ENCODE peak calls at places on chromosomes 12 and 14, in eight cellular contexts. One of them, this sample, is unnamed.

GRCh38 chr12:109998241-109998903 is 858 bp upstream of the ANKRD13A start:
- DNase-seq in WTC11: no peak
- DNase-seq in NCI-H1417 treated with DMSO at 0.1 percent for 48 hours: no peak
- DNase-seq in activated CD8-positive, alpha-beta memory T cell treated with anti-CD3 and anti-CD28 coated beads for 1 hour: no peak
- DNase-seq in T-helper 1 cell: no peak
- DNase-seq in iPS DF 19.7: no peak
- DNase-seq in adrenal gland: peak
- DNase-seq in midbrain: no peak
- DNase-seq in this sample: no peak

GRCh38 chr14:94989946-94990345 is 167.4 kb downstream of the DICER1 start:
- DNase-seq in WTC11: no peak
- DNase-seq in NCI-H1417 treated with DMSO at 0.1 percent for 48 hours: no peak
- DNase-seq in activated CD8-positive, alpha-beta memory T cell treated with anti-CD3 and anti-CD28 coated beads for 1 hour: no peak
- DNase-seq in T-helper 1 cell: no peak
- DNase-seq in iPS DF 19.7: no peak
- DNase-seq in adrenal gland: no peak
- DNase-seq in midbrain: no peak
- DNase-seq in this sample: no peak

GRCh38 chr12:51187370-51187987 is 14.5 kb upstream of the TFCP2 start:
- DNase-seq in WTC11: no peak
- DNase-seq in NCI-H1417 treated with DMSO at 0.1 percent for 48 hours: no peak
- DNase-seq in activated CD8-positive, alpha-beta memory T cell treated with anti-CD3 and anti-CD28 coated beads for 1 hour: no peak
- DNase-seq in T-helper 1 cell: no peak
- DNase-seq in iPS DF 19.7: no peak
- DNase-seq in adrenal gland: no peak
- DNase-seq in midbrain: no peak
- DNase-seq in this sample: no peak

GRCh38 chr12:64169999-64170398 is 52.1 kb downstream of the KICS2 start:
- DNase-seq in WTC11: no peak
- DNase-seq in NCI-H1417 treated with DMSO at 0.1 percent for 48 hours: peak
- DNase-seq in activated CD8-positive, alpha-beta memory T cell treated with anti-CD3 and anti-CD28 coated beads for 1 hour: no peak
- DNase-seq in T-helper 1 cell: no peak
- DNase-seq in iPS DF 19.7: no peak
- DNase-seq in adrenal gland: no peak
- DNase-seq in midbrain: no peak
- DNase-seq in this sample: no peak

GRCh38 chr14:59067135-59067894 is 121.2 kb upstream of the DAAM1 start:
- DNase-seq in WTC11: no peak
- DNase-seq in NCI-H1417 treated with DMSO at 0.1 percent for 48 hours: no peak
- DNase-seq in activated CD8-positive, alpha-beta memory T cell treated with anti-CD3 and anti-CD28 coated beads for 1 hour: no peak
- DNase-seq in T-helper 1 cell: no peak
- DNase-seq in iPS DF 19.7: no peak
- DNase-seq in adrenal gland: no peak
- DNase-seq in midbrain: no peak
- DNase-seq in this sample: peak

GRCh38 chr12:111426341-111427185 is 20.8 kb downstream of the SH2B3 start:
- DNase-seq in WTC11: no peak
- DNase-seq in NCI-H1417 treated with DMSO at 0.1 percent for 48 hours: no peak
- DNase-seq in activated CD8-positive, alpha-beta memory T cell treated with anti-CD3 and anti-CD28 coated beads for 1 hour: no peak
- DNase-seq in T-helper 1 cell: no peak
- DNase-seq in iPS DF 19.7: no peak
- DNase-seq in adrenal gland: no peak
- DNase-seq in midbrain: no peak
- DNase-seq in this sample: peak

GRCh38 chr14:51750542-51750941 is 98.8 kb downstream of the FRMD6 start:
- DNase-seq in WTC11: peak
- DNase-seq in NCI-H1417 treated with DMSO at 0.1 percent for 48 hours: no peak
- DNase-seq in activated CD8-positive, alpha-beta memory T cell treated with anti-CD3 and anti-CD28 coated beads for 1 hour: no peak
- DNase-seq in T-helper 1 cell: no peak
- DNase-seq in iPS DF 19.7: peak
- DNase-seq in adrenal gland: no peak
- DNase-seq in midbrain: no peak
- DNase-seq in this sample: no peak

GRCh38 chr12:107526555-107527180 is 158.9 kb upstream of the PWP1 start:
- DNase-seq in WTC11: no peak
- DNase-seq in NCI-H1417 treated with DMSO at 0.1 percent for 48 hours: no peak
- DNase-seq in activated CD8-positive, alpha-beta memory T cell treated with anti-CD3 and anti-CD28 coated beads for 1 hour: no peak
- DNase-seq in T-helper 1 cell: no peak
- DNase-seq in iPS DF 19.7: no peak
- DNase-seq in adrenal gland: no peak
- DNase-seq in midbrain: no peak
- DNase-seq in this sample: no peak

GRCh38 chr14:50941151-50941550 is 3.1 kb downstream of the PYGL start:
- DNase-seq in WTC11: no peak
- DNase-seq in NCI-H1417 treated with DMSO at 0.1 percent for 48 hours: no peak
- DNase-seq in activated CD8-positive, alpha-beta memory T cell treated with anti-CD3 and anti-CD28 coated beads for 1 hour: no peak
- DNase-seq in T-helper 1 cell: no peak
- DNase-seq in iPS DF 19.7: no peak
- DNase-seq in adrenal gland: no peak
- DNase-seq in midbrain: no peak
- DNase-seq in this sample: peak

GRCh38 chr14:68784298-68784910 is 8.5 kb downstream of the ZFP36L1 start:
- DNase-seq in WTC11: no peak
- DNase-seq in NCI-H1417 treated with DMSO at 0.1 percent for 48 hours: no peak
- DNase-seq in activated CD8-positive, alpha-beta memory T cell treated with anti-CD3 and anti-CD28 coated beads for 1 hour: no peak
- DNase-seq in T-helper 1 cell: no peak
- DNase-seq in iPS DF 19.7: no peak
- DNase-seq in adrenal gland: no peak
- DNase-seq in midbrain: no peak
- DNase-seq in this sample: peak

GRCh38 chr14:93133476-93133875 is 17.8 kb upstream of the ITPK1 start:
- DNase-seq in WTC11: no peak
- DNase-seq in NCI-H1417 treated with DMSO at 0.1 percent for 48 hours: no peak
- DNase-seq in activated CD8-positive, alpha-beta memory T cell treated with anti-CD3 and anti-CD28 coated beads for 1 hour: no peak
- DNase-seq in T-helper 1 cell: no peak
- DNase-seq in iPS DF 19.7: no peak
- DNase-seq in adrenal gland: peak
- DNase-seq in midbrain: no peak
- DNase-seq in this sample: peak

GRCh38 chr12:5506821-5507231 is 74.9 kb downstream of the NTF3 start:
- DNase-seq in WTC11: no peak
- DNase-seq in NCI-H1417 treated with DMSO at 0.1 percent for 48 hours: no peak
- DNase-seq in activated CD8-positive, alpha-beta memory T cell treated with anti-CD3 and anti-CD28 coated beads for 1 hour: no peak
- DNase-seq in T-helper 1 cell: no peak
- DNase-seq in iPS DF 19.7: no peak
- DNase-seq in adrenal gland: no peak
- DNase-seq in midbrain: no peak
- DNase-seq in this sample: no peak

GRCh38 chr14:105525861-105526780 is at the start of gene TMEM121:
- DNase-seq in WTC11: peak
- DNase-seq in NCI-H1417 treated with DMSO at 0.1 percent for 48 hours: no peak
- DNase-seq in activated CD8-positive, alpha-beta memory T cell treated with anti-CD3 and anti-CD28 coated beads for 1 hour: no peak
- DNase-seq in T-helper 1 cell: no peak
- DNase-seq in iPS DF 19.7: no peak
- DNase-seq in adrenal gland: no peak
- DNase-seq in midbrain: peak
- DNase-seq in this sample: no peak

GRCh38 chr12:49869816-49870500 is 27.1 kb upstream of the BCDIN3D start:
- DNase-seq in WTC11: no peak
- DNase-seq in NCI-H1417 treated with DMSO at 0.1 percent for 48 hours: no peak
- DNase-seq in activated CD8-positive, alpha-beta memory T cell treated with anti-CD3 and anti-CD28 coated beads for 1 hour: no peak
- DNase-seq in T-helper 1 cell: no peak
- DNase-seq in iPS DF 19.7: no peak
- DNase-seq in adrenal gland: no peak
- DNase-seq in midbrain: no peak
- DNase-seq in this sample: no peak

GRCh38 chr12:3119745-3120660 is 42.8 kb downstream of the TSPAN9 start:
- DNase-seq in WTC11: no peak
- DNase-seq in NCI-H1417 treated with DMSO at 0.1 percent for 48 hours: no peak
- DNase-seq in activated CD8-positive, alpha-beta memory T cell treated with anti-CD3 and anti-CD28 coated beads for 1 hour: no peak
- DNase-seq in T-helper 1 cell: no peak
- DNase-seq in iPS DF 19.7: no peak
- DNase-seq in adrenal gland: peak
- DNase-seq in midbrain: no peak
- DNase-seq in this sample: no peak

GRCh38 chr14:81275995-81276698 is 55.4 kb upstream of the GTF2A1 start:
- DNase-seq in WTC11: no peak
- DNase-seq in NCI-H1417 treated with DMSO at 0.1 percent for 48 hours: no peak
- DNase-seq in activated CD8-positive, alpha-beta memory T cell treated with anti-CD3 and anti-CD28 coated beads for 1 hour: no peak
- DNase-seq in T-helper 1 cell: no peak
- DNase-seq in iPS DF 19.7: no peak
- DNase-seq in adrenal gland: no peak
- DNase-seq in midbrain: no peak
- DNase-seq in this sample: no peak

GRCh38 chr14:95290769-95291440 is 28.8 kb downstream of the CLMN start:
- DNase-seq in WTC11: peak
- DNase-seq in NCI-H1417 treated with DMSO at 0.1 percent for 48 hours: peak
- DNase-seq in activated CD8-positive, alpha-beta memory T cell treated with anti-CD3 and anti-CD28 coated beads for 1 hour: no peak
- DNase-seq in T-helper 1 cell: no peak
- DNase-seq in iPS DF 19.7: no peak
- DNase-seq in adrenal gland: no peak
- DNase-seq in midbrain: no peak
- DNase-seq in this sample: no peak

GRCh38 chr14:30291216-30291615 is 267.7 kb upstream of the G2E3 start:
- DNase-seq in WTC11: no peak
- DNase-seq in NCI-H1417 treated with DMSO at 0.1 percent for 48 hours: no peak
- DNase-seq in activated CD8-positive, alpha-beta memory T cell treated with anti-CD3 and anti-CD28 coated beads for 1 hour: no peak
- DNase-seq in T-helper 1 cell: no peak
- DNase-seq in iPS DF 19.7: no peak
- DNase-seq in adrenal gland: no peak
- DNase-seq in midbrain: no peak
- DNase-seq in this sample: peak

GRCh38 chr12:93773122-93773871 is 96.1 kb downstream of the CRADD start:
- DNase-seq in WTC11: no peak
- DNase-seq in NCI-H1417 treated with DMSO at 0.1 percent for 48 hours: no peak
- DNase-seq in activated CD8-positive, alpha-beta memory T cell treated with anti-CD3 and anti-CD28 coated beads for 1 hour: no peak
- DNase-seq in T-helper 1 cell: no peak
- DNase-seq in iPS DF 19.7: no peak
- DNase-seq in adrenal gland: peak
- DNase-seq in midbrain: no peak
- DNase-seq in this sample: peak

GRCh38 chr12:109731806-109732205 is 18.2 kb downstream of the FAM222A start:
- DNase-seq in WTC11: peak
- DNase-seq in NCI-H1417 treated with DMSO at 0.1 percent for 48 hours: no peak
- DNase-seq in activated CD8-positive, alpha-beta memory T cell treated with anti-CD3 and anti-CD28 coated beads for 1 hour: no peak
- DNase-seq in T-helper 1 cell: no peak
- DNase-seq in iPS DF 19.7: no peak
- DNase-seq in adrenal gland: no peak
- DNase-seq in midbrain: no peak
- DNase-seq in this sample: no peak

GRCh38 chr12:121170581-121171260 is 38.0 kb downstream of the P2RX7 start:
- DNase-seq in WTC11: no peak
- DNase-seq in NCI-H1417 treated with DMSO at 0.1 percent for 48 hours: no peak
- DNase-seq in activated CD8-positive, alpha-beta memory T cell treated with anti-CD3 and anti-CD28 coated beads for 1 hour: no peak
- DNase-seq in T-helper 1 cell: no peak
- DNase-seq in iPS DF 19.7: no peak
- DNase-seq in adrenal gland: no peak
- DNase-seq in midbrain: no peak
- DNase-seq in this sample: peak

GRCh38 chr12:95963104-95963503 is 20.0 kb downstream of the AMDHD1 start:
- DNase-seq in WTC11: no peak
- DNase-seq in NCI-H1417 treated with DMSO at 0.1 percent for 48 hours: no peak
- DNase-seq in activated CD8-positive, alpha-beta memory T cell treated with anti-CD3 and anti-CD28 coated beads for 1 hour: no peak
- DNase-seq in T-helper 1 cell: no peak
- DNase-seq in iPS DF 19.7: no peak
- DNase-seq in adrenal gland: no peak
- DNase-seq in midbrain: no peak
- DNase-seq in this sample: no peak

GRCh38 chr12:122669397-122670070 is 33.6 kb downstream of the HCAR2 start:
- DNase-seq in WTC11: no peak
- DNase-seq in NCI-H1417 treated with DMSO at 0.1 percent for 48 hours: no peak
- DNase-seq in activated CD8-positive, alpha-beta memory T cell treated with anti-CD3 and anti-CD28 coated beads for 1 hour: no peak
- DNase-seq in T-helper 1 cell: no peak
- DNase-seq in iPS DF 19.7: no peak
- DNase-seq in adrenal gland: no peak
- DNase-seq in midbrain: no peak
- DNase-seq in this sample: peak

GRCh38 chr12:118342115-118342514 is 30.6 kb downstream of the TAOK3 start:
- DNase-seq in WTC11: no peak
- DNase-seq in NCI-H1417 treated with DMSO at 0.1 percent for 48 hours: no peak
- DNase-seq in activated CD8-positive, alpha-beta memory T cell treated with anti-CD3 and anti-CD28 coated beads for 1 hour: no peak
- DNase-seq in T-helper 1 cell: no peak
- DNase-seq in iPS DF 19.7: no peak
- DNase-seq in adrenal gland: no peak
- DNase-seq in midbrain: no peak
- DNase-seq in this sample: no peak

GRCh38 chr12:115451785-115452736 is 768.1 kb upstream of the TBX3 start:
- DNase-seq in WTC11: peak
- DNase-seq in NCI-H1417 treated with DMSO at 0.1 percent for 48 hours: no peak
- DNase-seq in activated CD8-positive, alpha-beta memory T cell treated with anti-CD3 and anti-CD28 coated beads for 1 hour: no peak
- DNase-seq in T-helper 1 cell: no peak
- DNase-seq in iPS DF 19.7: no peak
- DNase-seq in adrenal gland: peak
- DNase-seq in midbrain: peak
- DNase-seq in this sample: peak

GRCh38 chr14:105931808-105932483 is 405.6 kb downstream of the TMEM121 start:
- DNase-seq in WTC11: no peak
- DNase-seq in NCI-H1417 treated with DMSO at 0.1 percent for 48 hours: no peak
- DNase-seq in activated CD8-positive, alpha-beta memory T cell treated with anti-CD3 and anti-CD28 coated beads for 1 hour: no peak
- DNase-seq in T-helper 1 cell: no peak
- DNase-seq in iPS DF 19.7: no peak
- DNase-seq in adrenal gland: no peak
- DNase-seq in midbrain: no peak
- DNase-seq in this sample: no peak

GRCh38 chr14:93007225-93007997 is 84.5 kb downstream of the CHGA start:
- DNase-seq in WTC11: no peak
- DNase-seq in NCI-H1417 treated with DMSO at 0.1 percent for 48 hours: no peak
- DNase-seq in activated CD8-positive, alpha-beta memory T cell treated with anti-CD3 and anti-CD28 coated beads for 1 hour: no peak
- DNase-seq in T-helper 1 cell: no peak
- DNase-seq in iPS DF 19.7: no peak
- DNase-seq in adrenal gland: peak
- DNase-seq in midbrain: no peak
- DNase-seq in this sample: peak

GRCh38 chr12:113407931-113408585 is 4.4 kb upstream of the SDS start:
- DNase-seq in WTC11: no peak
- DNase-seq in NCI-H1417 treated with DMSO at 0.1 percent for 48 hours: no peak
- DNase-seq in activated CD8-positive, alpha-beta memory T cell treated with anti-CD3 and anti-CD28 coated beads for 1 hour: no peak
- DNase-seq in T-helper 1 cell: no peak
- DNase-seq in iPS DF 19.7: no peak
- DNase-seq in adrenal gland: peak
- DNase-seq in midbrain: no peak
- DNase-seq in this sample: peak

GRCh38 chr14:24064091-24064795 is 7.1 kb upstream of the CPNE6 start:
- DNase-seq in WTC11: no peak
- DNase-seq in NCI-H1417 treated with DMSO at 0.1 percent for 48 hours: no peak
- DNase-seq in activated CD8-positive, alpha-beta memory T cell treated with anti-CD3 and anti-CD28 coated beads for 1 hour: no peak
- DNase-seq in T-helper 1 cell: no peak
- DNase-seq in iPS DF 19.7: no peak
- DNase-seq in adrenal gland: no peak
- DNase-seq in midbrain: no peak
- DNase-seq in this sample: no peak

GRCh38 chr12:47954467-47955045 is 8.8 kb upstream of the TMEM106C start:
- DNase-seq in WTC11: no peak
- DNase-seq in NCI-H1417 treated with DMSO at 0.1 percent for 48 hours: no peak
- DNase-seq in activated CD8-positive, alpha-beta memory T cell treated with anti-CD3 and anti-CD28 coated beads for 1 hour: no peak
- DNase-seq in T-helper 1 cell: no peak
- DNase-seq in iPS DF 19.7: no peak
- DNase-seq in adrenal gland: no peak
- DNase-seq in midbrain: no peak
- DNase-seq in this sample: no peak

GRCh38 chr12:4817813-4818212 is 91.9 kb upstream of the KCNA1 start:
- DNase-seq in WTC11: no peak
- DNase-seq in NCI-H1417 treated with DMSO at 0.1 percent for 48 hours: peak
- DNase-seq in activated CD8-positive, alpha-beta memory T cell treated with anti-CD3 and anti-CD28 coated beads for 1 hour: no peak
- DNase-seq in T-helper 1 cell: no peak
- DNase-seq in iPS DF 19.7: no peak
- DNase-seq in adrenal gland: no peak
- DNase-seq in midbrain: no peak
- DNase-seq in this sample: no peak

GRCh38 chr12:22459872-22460490 is 84.4 kb downstream of the C2CD5 start:
- DNase-seq in WTC11: no peak
- DNase-seq in NCI-H1417 treated with DMSO at 0.1 percent for 48 hours: no peak
- DNase-seq in activated CD8-positive, alpha-beta memory T cell treated with anti-CD3 and anti-CD28 coated beads for 1 hour: no peak
- DNase-seq in T-helper 1 cell: no peak
- DNase-seq in iPS DF 19.7: no peak
- DNase-seq in adrenal gland: no peak
- DNase-seq in midbrain: peak
- DNase-seq in this sample: peak

This sample was measured in NCI-H226.